ENCODE peak calls at places on chromosome 18, in six cellular contexts. X is foreskin fibroblast, P is heart left ventricle, E is dorsolateral prefrontal cortex, G is suprapubic skin, F is type B pancreatic cell. W is an unnamed sample.

GRCh38 chr18:79587298-79588125 is 92.1 kb upstream of the CTDP1 start:
- DNase-seq in X (no peak), P (peak; percentile 47), E (no peak), G (peak; percentile 72), F (peak; percentile 42), W (no peak)

GRCh38 chr18:75319905-75320304 is 107.6 kb downstream of the SMIM21 start:
- DNase-seq in X (no peak), P (no peak), E (no peak), G (no peak), F (no peak), W (no peak)

GRCh38 chr18:76619342-76620315 is 124.6 kb upstream of the ZNF516 start:
- DNase-seq in X (peak; percentile 71), P (peak; percentile 81), E (no peak), G (peak; percentile 84), F (no peak), W (no peak)

GRCh38 chr18:48676756-48677368 is 138.0 kb downstream of the CTIF start:
- DNase-seq in X (no peak), P (peak; percentile 86), E (peak; percentile 66), G (no peak), F (no peak), W (peak; percentile 51)

GRCh38 chr18:50659091-50660003 is 99.5 kb downstream of the MAPK4 start:
- DNase-seq in X (no peak), P (no peak), E (no peak), G (no peak), F (no peak), W (no peak)

GRCh38 chr18:49050462-49050861 is 99.7 kb upstream of the SMAD7 start:
- DNase-seq in X (no peak), P (no peak), E (no peak), G (no peak), F (no peak), W (no peak)

GRCh38 chr18:31555971-31556747 is 35.5 kb upstream of the TTR start:
- DNase-seq in X (peak; percentile 34), P (no peak), E (no peak), G (no peak), F (no peak), W (no peak)

GRCh38 chr18:59416818-59417217 is 57.8 kb upstream of the LMAN1 start:
- DNase-seq in X (no peak), P (no peak), E (no peak), G (no peak), F (no peak), W (no peak)

GRCh38 chr18:46759885-46760284 is 3.0 kb upstream of the ST8SIA5 start:
- DNase-seq in X (no peak), P (no peak), E (no peak), G (no peak), F (no peak), W (no peak)

GRCh38 chr18:76486600-76486999 is 8.4 kb downstream of the ZNF516 start:
- DNase-seq in X (no peak), P (no peak), E (no peak), G (no peak), F (no peak), W (no peak)

GRCh38 chr18:70998490-70998889 is 709.6 kb downstream of the SOCS6 start:
- DNase-seq in X (no peak), P (no peak), E (no peak), G (no peak), F (no peak), W (no peak)

GRCh38 chr18:77207540-77207939 is 42.1 kb upstream of the GALR1 start:
- DNase-seq in X (peak; percentile 57), P (peak; percentile 74), E (no peak), G (peak; percentile 85), F (no peak), W (no peak)

GRCh38 chr18:79485788-79486355 is 90.1 kb downstream of the NFATC1 start:
- DNase-seq in X (peak; percentile 83), P (peak; percentile 60), E (no peak), G (peak; percentile 72), F (no peak), W (no peak)

GRCh38 chr18:9570255-9570654 is 44.1 kb downstream of the PPP4R1 start:
- DNase-seq in X (no peak), P (no peak), E (no peak), G (no peak), F (no peak), W (no peak)

GRCh38 chr18:49521251-49521650 is 34.2 kb upstream of the C18orf32 start:
- DNase-seq in X (no peak), P (no peak), E (no peak), G (peak; percentile 4), F (no peak), W (no peak)

GRCh38 chr18:37243756-37244155 is 321.8 kb downstream of the CELF4 start:
- DNase-seq in X (no peak), P (no peak), E (no peak), G (no peak), F (no peak), W (no peak)

GRCh38 chr18:51038110-51038509 is 8.1 kb downstream of the SMAD4 start:
- DNase-seq in X (no peak), P (no peak), E (no peak), G (no peak), F (no peak), W (no peak)

GRCh38 chr18:45464619-45465018 is 150.7 kb upstream of the SLC14A2 start:
- DNase-seq in X (no peak), P (no peak), E (no peak), G (no peak), F (no peak), W (no peak)

GRCh38 chr18:10715791-10716190 is 190.0 kb downstream of the NAPG start:
- DNase-seq in X (peak; percentile 9), P (no peak), E (no peak), G (no peak), F (no peak), W (no peak)

GRCh38 chr18:30920757-30921156 is 121.8 kb downstream of the DSC3 start:
- DNase-seq in X (no peak), P (no peak), E (no peak), G (no peak), F (no peak), W (no peak)

DNA sequence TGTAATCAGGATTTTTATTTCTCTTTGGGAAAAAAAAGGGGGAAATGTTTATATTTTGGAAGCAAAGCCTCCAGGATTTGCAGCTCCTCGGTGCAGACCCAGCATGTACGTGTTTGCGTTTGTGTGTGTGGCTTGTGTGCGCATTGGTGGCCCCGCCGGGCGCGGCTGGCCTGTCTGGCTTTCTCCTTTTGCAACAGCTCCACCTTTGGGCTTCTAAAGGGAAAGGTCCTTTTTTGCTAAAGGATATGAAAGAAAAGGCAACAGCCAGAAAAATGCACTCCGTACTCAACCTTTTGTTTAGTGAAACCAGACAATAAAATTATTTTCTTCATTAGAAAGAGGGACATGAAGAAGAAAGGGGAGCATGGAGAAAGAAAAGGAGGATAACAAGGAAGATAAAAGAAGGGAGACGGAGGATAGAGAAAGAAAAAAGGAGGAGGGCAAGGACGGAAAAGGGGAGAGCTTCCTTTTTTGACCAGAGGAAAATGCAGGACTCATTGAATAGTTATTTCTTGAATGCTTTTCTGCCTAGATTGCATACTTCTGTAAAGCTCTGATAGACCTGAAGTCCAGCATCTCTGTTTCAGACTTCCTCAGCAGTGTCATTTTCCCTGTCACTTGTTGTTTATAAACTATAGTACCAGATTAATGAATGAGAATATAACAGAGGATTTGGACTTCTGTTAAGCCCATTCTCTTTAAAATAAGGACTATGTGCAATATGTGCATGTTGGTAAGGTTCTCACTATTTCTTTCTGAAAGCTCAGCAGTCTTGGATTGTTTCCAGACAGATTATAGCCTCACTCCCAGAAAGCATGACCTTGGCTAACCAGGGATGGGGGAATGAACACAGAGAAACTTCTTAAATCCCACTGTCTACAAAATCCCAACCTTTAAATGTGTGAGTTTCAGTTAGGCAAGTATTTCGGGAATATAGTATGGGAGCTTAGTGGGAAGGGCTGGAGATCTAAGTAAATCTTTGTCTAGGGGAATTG is 563.1 kb upstream of the PIK3C3 start:
- DNase-seq in X (peak; percentile 27), P (peak; percentile 67), E (peak; percentile 42), G (no peak), F (peak; percentile 74), W (no peak)
- TF ChIP-seq CTCF in X (peak; percentile 65), P (peak; percentile 42), E (peak; percentile 61), G (no peak), F (peak; percentile 83), W (no peak)

GRCh38 chr18:57052173-57052572 is 94.7 kb upstream of the BOD1L2 start:
- DNase-seq in X (no peak), P (no peak), E (no peak), G (no peak), F (no peak), W (no peak)

GRCh38 chr18:57050314-57050949 is 96.5 kb upstream of the BOD1L2 start:
- DNase-seq in X (no peak), P (no peak), E (no peak), G (no peak), F (no peak), W (no peak)

GRCh38 chr18:57052759-57053158 is 94.1 kb upstream of the BOD1L2 start:
- DNase-seq in X (no peak), P (no peak), E (no peak), G (no peak), F (no peak), W (no peak)

GRCh38 chr18:57051019-57051418 is 95.9 kb upstream of the BOD1L2 start:
- DNase-seq in X (no peak), P (no peak), E (no peak), G (no peak), F (no peak), W (no peak)

GRCh38 chr18:57051586-57052044 is 95.3 kb upstream of the BOD1L2 start:
- DNase-seq in X (no peak), P (no peak), E (no peak), G (no peak), F (no peak), W (no peak)
- TF ChIP-seq CTCF in X (no peak), P (no peak), E (no peak), G (no peak), F (no peak), W (no peak)

DNA sequence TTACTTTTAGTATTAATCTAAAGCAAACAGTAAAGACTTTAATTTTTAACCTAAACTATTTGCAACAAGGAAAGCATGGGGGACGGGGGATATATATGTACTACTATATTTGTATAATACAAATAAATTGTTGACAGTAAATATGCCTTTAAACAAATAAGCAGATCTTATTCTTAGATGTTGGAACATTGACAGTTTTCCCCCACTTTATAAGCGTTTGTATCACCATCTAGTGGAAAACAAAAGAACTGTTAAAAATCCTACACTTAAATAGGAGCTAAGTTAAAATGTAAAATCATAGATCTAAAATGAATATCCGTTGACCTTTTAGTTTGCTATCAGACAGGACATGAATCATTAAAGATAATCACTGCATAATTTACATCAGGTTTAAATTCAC is 50.0 kb downstream of the RBBP8 start:
- DNase-seq in X (peak; percentile 18), P (no peak), E (no peak), G (no peak), F (no peak), W (no peak)
- TF ChIP-seq CTCF in X (peak; percentile 23), P (peak; percentile 47), E (peak; percentile 67), G (no peak), F (peak; percentile 71), W (peak; percentile 59)

DNA sequence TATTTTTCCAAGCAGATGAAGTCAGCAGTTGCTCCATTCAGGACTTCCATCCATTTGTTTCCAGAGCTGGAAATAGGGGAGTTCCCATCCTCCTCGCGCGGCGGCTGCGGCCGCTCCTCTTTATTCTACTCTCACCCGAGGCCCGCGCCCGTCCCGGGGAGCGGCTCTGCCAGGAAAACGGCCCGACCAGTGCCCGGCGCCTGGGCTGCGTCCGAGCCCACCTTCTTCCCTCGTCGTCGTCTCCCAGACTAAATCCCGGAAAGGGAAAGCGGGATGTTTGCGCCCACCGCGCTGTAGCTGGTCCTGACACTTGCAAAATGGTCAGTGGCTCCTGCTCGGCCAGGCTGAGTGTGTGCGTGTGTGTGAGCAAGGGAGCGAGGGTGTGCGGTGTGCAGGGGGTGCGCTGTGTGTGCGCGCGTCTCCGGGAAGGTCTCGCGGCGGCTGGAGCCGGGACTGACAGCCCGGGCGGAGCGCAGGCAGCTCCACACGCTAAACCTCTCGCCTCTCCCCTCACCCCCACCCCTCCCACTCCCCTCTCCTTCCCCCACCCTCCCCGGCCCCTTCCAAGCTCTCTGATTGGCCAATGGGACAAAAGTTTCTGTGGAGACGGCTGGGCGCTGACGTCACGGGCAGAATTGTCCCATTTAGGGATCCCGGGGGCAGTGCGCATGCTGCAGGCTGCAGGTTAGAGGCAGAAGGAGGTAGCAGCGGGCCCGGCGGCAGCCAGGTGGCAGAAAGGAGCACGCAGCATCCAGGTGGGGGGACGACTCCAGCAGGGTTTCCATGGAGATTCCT is at the start of gene NOL4:
- DNase-seq in X (no peak), P (peak; percentile 68), E (peak; percentile 64), G (no peak), F (peak; percentile 82), W (no peak)
- TF ChIP-seq CTCF in X (no peak), P (no peak), E (peak; percentile 57), G (no peak), F (peak; percentile 61), W (no peak)